ENCODE peak calls at places on chromosomes 4 and X, in nine cellular contexts. F, D, K, I, O, A, Y, Q and X are unnamed samples.

GRCh38 chr4:41877020-41877796 is 58.0 kb upstream of the TMEM33 start:
- DNase-seq in F (no peak), D (no peak), K (no peak), I (no peak), O (no peak), A (no peak), Y (no peak), Q (no peak), X (no peak)

GRCh38 chrX:15073313-15073712 is 196.6 kb downstream of the ASB9 start:
- DNase-seq in F (no peak), D (no peak), K (no peak), I (no peak), O (no peak), A (no peak), Y (no peak), Q (peak; percentile 3), X (no peak)

GRCh38 chrX:55787063-55787462 is 69.5 kb downstream of the RRAGB start:
- DNase-seq in F (no peak), D (no peak), K (no peak), I (no peak), O (no peak), A (no peak), Y (no peak), Q (peak; percentile 1), X (no peak)

GRCh38 chrX:119190251-119190651 is 45.8 kb upstream of the PGRMC1 start:
- DNase-seq in F (no peak), D (no peak), K (no peak), I (peak; percentile 18), O (no peak), A (peak; percentile 1), Y (peak; percentile 12), Q (no peak), X (no peak)

GRCh38 chr4:15262396-15262795 is 165.4 kb upstream of the C1QTNF7 start:
- DNase-seq in F (no peak), D (no peak), K (no peak), I (no peak), O (no peak), A (no peak), Y (no peak), Q (peak; percentile 64), X (no peak)

GRCh38 chr4:10276152-10276551 is 159.6 kb upstream of the WDR1 start:
- DNase-seq in F (no peak), D (no peak), K (no peak), I (no peak), O (no peak), A (no peak), Y (no peak), Q (no peak), X (no peak)

GRCh38 chrX:1417921-1418875 is 26.3 kb upstream of the SLC25A6 start:
- DNase-seq in F (no peak), D (no peak), K (peak; percentile 33), I (no peak), O (no peak), A (no peak), Y (no peak), Q (peak; percentile 59), X (no peak)

GRCh38 chr4:111873801-111874200 is 271.5 kb upstream of the FAM241A start:
- DNase-seq in F (no peak), D (no peak), K (no peak), I (no peak), O (no peak), A (no peak), Y (no peak), Q (no peak), X (no peak)

GRCh38 chrX:107454302-107454701 is 4.8 kb downstream of the FRMPD3 start:
- DNase-seq in F (no peak), D (no peak), K (no peak), I (no peak), O (no peak), A (no peak), Y (no peak), Q (peak; percentile 72), X (no peak)

GRCh38 chr4:81499840-81500239 is 28.1 kb upstream of the RASGEF1B start:
- DNase-seq in F (no peak), D (no peak), K (no peak), I (no peak), O (no peak), A (peak; percentile 35), Y (no peak), Q (no peak), X (no peak)

GRCh38 chrX:81377329-81377728 is 175.4 kb downstream of the SH3BGRL start:
- DNase-seq in F (no peak), D (no peak), K (no peak), I (no peak), O (no peak), A (peak; percentile 1), Y (no peak), Q (peak; percentile 63), X (no peak)

GRCh38 chr4:8346838-8347605 is 77.5 kb downstream of the HTRA3 start:
- DNase-seq in F (no peak), D (no peak), K (no peak), I (peak; percentile 18), O (no peak), A (no peak), Y (peak; percentile 45), Q (no peak), X (peak; percentile 68)

GRCh38 chr4:119041951-119042560 is 93.6 kb upstream of the MYOZ2 start:
- DNase-seq in F (no peak), D (peak; percentile 78), K (no peak), I (no peak), O (peak; percentile 80), A (peak; percentile 81), Y (no peak), Q (peak; percentile 77), X (no peak)

GRCh38 chrX:54560411-54560810 is 30.4 kb downstream of the GNL3L start:
- DNase-seq in F (no peak), D (no peak), K (no peak), I (no peak), O (no peak), A (no peak), Y (no peak), Q (no peak), X (no peak)

GRCh38 chr4:153438916-153439756 is 27.0 kb upstream of the TMEM131L start:
- DNase-seq in F (no peak), D (no peak), K (no peak), I (no peak), O (no peak), A (no peak), Y (no peak), Q (no peak), X (no peak)

GRCh38 chr4:153434190-153434589 is 32.0 kb upstream of the TMEM131L start:
- DNase-seq in F (no peak), D (no peak), K (no peak), I (no peak), O (no peak), A (no peak), Y (no peak), Q (no peak), X (no peak)

GRCh38 chr4:153428816-153429592 is 37.2 kb upstream of the TMEM131L start:
- DNase-seq in F (no peak), D (no peak), K (no peak), I (no peak), O (no peak), A (no peak), Y (no peak), Q (no peak), X (no peak)

GRCh38 chr4:153432971-153433752 is 33.0 kb upstream of the TMEM131L start:
- DNase-seq in F (peak; percentile 76), D (no peak), K (peak; percentile 62), I (peak; percentile 26), O (peak; percentile 75), A (peak; percentile 80), Y (peak; percentile 18), Q (peak; percentile 91), X (no peak)

DNA sequence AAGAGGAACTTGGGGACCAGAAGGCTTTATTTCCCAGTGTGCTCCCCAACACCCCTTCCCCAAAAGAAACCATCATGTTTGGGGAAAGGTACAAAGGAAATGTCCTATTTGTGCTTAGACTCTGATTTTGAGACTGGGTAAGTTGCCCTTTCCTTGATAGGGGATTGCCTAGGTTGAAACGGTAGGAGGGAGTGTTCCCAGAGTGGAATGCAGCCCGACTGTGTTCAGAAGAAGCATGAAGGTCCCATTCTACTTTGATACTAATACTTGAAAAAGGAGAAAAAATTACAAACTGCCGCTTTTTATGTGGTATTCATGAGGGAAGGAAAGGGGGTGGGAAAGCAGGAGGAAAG is 32.4 kb upstream of the TMEM131L start:
- DNase-seq in F (no peak), D (no peak), K (no peak), I (no peak), O (no peak), A (no peak), Y (no peak), Q (no peak), X (no peak)
- H3K4me3 ChIP-seq in F (no peak overlapping the region), D (no peak overlapping the region), K (peak overlapping the region; percentile 28), I (no peak overlapping the region), O (no peak overlapping the region), A (no peak overlapping the region), Y (peak overlapping the region; percentile 33), Q (no peak overlapping the region), X (no peak overlapping the region)

GRCh38 chrX:135520022-135520552 is 373 bp upstream of the INTS6L start:
- DNase-seq in F (no peak), D (no peak), K (no peak), I (no peak), O (no peak), A (no peak), Y (no peak), Q (no peak), X (no peak)
- H3K4me3 ChIP-seq in F (no peak overlapping the region), D (no peak overlapping the region), K (peak overlapping the region; percentile 58), I (peak overlapping the region; percentile 76), O (peak overlapping the region; percentile 45), A (no peak overlapping the region), Y (peak overlapping the region; percentile 68), Q (peak overlapping the region; percentile 78), X (peak overlapping the region; percentile 54)

GRCh38 chr4:968221-968620 is 5.1 kb downstream of the DGKQ start:
- DNase-seq in F (no peak), D (no peak), K (no peak), I (no peak), O (no peak), A (no peak), Y (no peak), Q (no peak), X (no peak)
- H3K4me3 ChIP-seq in F (no peak overlapping the region), D (no peak overlapping the region), K (no peak overlapping the region), I (peak overlapping the region; percentile 7), O (no peak overlapping the region), A (no peak overlapping the region), Y (no peak overlapping the region), Q (no peak overlapping the region), X (no peak overlapping the region)

GRCh38 chrX:6227445-6227820 is 1.2 kb downstream of the NLGN4X start:
- DNase-seq in F (no peak), D (no peak), K (no peak), I (no peak), O (no peak), A (no peak), Y (no peak), Q (no peak), X (no peak)

GRCh38 chrX:6226053-6226645 is 2.5 kb downstream of the NLGN4X start:
- DNase-seq in F (no peak), D (no peak), K (no peak), I (peak; percentile 11), O (no peak), A (no peak), Y (no peak), Q (no peak), X (peak; percentile 31)

GRCh38 chrX:6225307-6226052 is 3.2 kb downstream of the NLGN4X start:
- DNase-seq in F (no peak), D (no peak), K (no peak), I (no peak), O (no peak), A (no peak), Y (no peak), Q (no peak), X (peak; percentile 10)

GRCh38 chrX:6226646-6227444 is 1.8 kb downstream of the NLGN4X start:
- DNase-seq in F (peak; percentile 18), D (no peak), K (no peak), I (peak; percentile 20), O (no peak), A (no peak), Y (peak; percentile 13), Q (no peak), X (peak; percentile 10)

GRCh38 chrX:6228720-6229119 is at the start of gene NLGN4X:
- DNase-seq in F (no peak), D (no peak), K (no peak), I (no peak), O (no peak), A (no peak), Y (no peak), Q (no peak), X (peak; percentile 58)
- H3K4me3 ChIP-seq in F (no peak within 1 kb of the TSS), D (peak within 1 kb of the TSS; percentile 98), K (peak within 1 kb of the TSS; percentile 46), I (peak within 1 kb of the TSS; percentile 61), O (no peak within 1 kb of the TSS), A (no peak within 1 kb of the TSS), Y (peak within 1 kb of the TSS; percentile 45), Q (no peak within 1 kb of the TSS), X (peak within 1 kb of the TSS; percentile 13)